ENCODE peak calls at places on chromosomes 3 and 15, in five cellular contexts. X, V, E, L and H are unnamed samples.

GRCh38 chr3:122691195-122691594 is 10.6 kb downstream of the PARP14 start:
- DNase-seq in X (peak; percentile 54), V (peak; percentile 29), E (peak; percentile 72), L (no peak), H (no peak)

GRCh38 chr3:71599416-71599815 is 15.9 kb upstream of the FOXP1 start:
- DNase-seq in X (peak; percentile 42), V (no peak), E (no peak), L (no peak), H (no peak)

GRCh38 chr15:58221591-58222241 is 83.5 kb downstream of the AQP9 start:
- DNase-seq in X (peak; percentile 53), V (no peak), E (peak; percentile 19), L (no peak), H (no peak)

GRCh38 chr15:69421498-69421897 is 7.3 kb downstream of the KIF23 start:
- DNase-seq in X (peak; percentile 18), V (no peak), E (no peak), L (no peak), H (no peak)

GRCh38 chr15:74179101-74179841 is 5.8 kb downstream of the ISLR start:
- DNase-seq in X (peak; percentile 98), V (peak; percentile 38), E (peak; percentile 59), L (peak; percentile 85), H (no peak)

GRCh38 chr3:181943285-181943684 is 231.6 kb downstream of the SOX2 start:
- DNase-seq in X (no peak), V (no peak), E (no peak), L (no peak), H (no peak)

GRCh38 chr3:34260266-34260990 is 462.0 kb downstream of the PDCD6IP start:
- DNase-seq in X (peak; percentile 55), V (peak; percentile 1), E (peak; percentile 45), L (peak; percentile 16), H (no peak)

GRCh38 chr15:101091080-101092017 is 160.5 kb downstream of the CHSY1 start:
- DNase-seq in X (peak; percentile 93), V (peak; percentile 24), E (peak; percentile 25), L (peak; percentile 58), H (no peak)

GRCh38 chr15:63983071-63983711 is 63.1 kb downstream of the DAPK2 start:
- DNase-seq in X (no peak), V (no peak), E (no peak), L (no peak), H (no peak)

GRCh38 chr15:64426845-64427465 is 33.4 kb upstream of the ZNF609 start:
- DNase-seq in X (peak; percentile 75), V (peak; percentile 13), E (peak; percentile 13), L (no peak), H (no peak)

GRCh38 chr3:194572131-194572789 is 61.0 kb downstream of the TMEM44 start:
- DNase-seq in X (peak; percentile 95), V (no peak), E (peak; percentile 75), L (peak; percentile 72), H (no peak)

GRCh38 chr3:139774570-139775302 is 97.0 kb upstream of the NMNAT3 start:
- DNase-seq in X (peak; percentile 33), V (no peak), E (peak; percentile 29), L (peak; percentile 20), H (no peak)

GRCh38 chr15:32852771-32853170 is 135.0 kb downstream of the GREM1 start:
- DNase-seq in X (no peak), V (no peak), E (no peak), L (no peak), H (no peak)

GRCh38 chr15:95105229-95105628 is 873.9 kb downstream of the MCTP2 start:
- DNase-seq in X (peak; percentile 6), V (no peak), E (no peak), L (no peak), H (no peak)

GRCh38 chr3:51777985-51778384 is 1.1 kb downstream of the IQCF6 start:
- DNase-seq in X (no peak), V (no peak), E (peak; percentile 58), L (peak; percentile 30), H (no peak)

GRCh38 chr3:34864011-34864410 is 775.3 kb upstream of the ARPP21 start:
- DNase-seq in X (peak; percentile 5), V (no peak), E (no peak), L (no peak), H (no peak)

GRCh38 chr3:32241100-32241499 is 2.6 kb downstream of the CMTM8 start:
- DNase-seq in X (no peak), V (no peak), E (no peak), L (no peak), H (no peak)

GRCh38 chr3:157040456-157040855 is 119.5 kb downstream of the CCNL1 start:
- DNase-seq in X (no peak), V (no peak), E (no peak), L (no peak), H (no peak)

GRCh38 chr3:56971816-56972215 is 88.6 kb upstream of the SPATA12 start:
- DNase-seq in X (no peak), V (no peak), E (no peak), L (no peak), H (no peak)

GRCh38 chr15:96130734-96131133 is 199.8 kb upstream of the NR2F2 start:
- DNase-seq in X (no peak), V (no peak), E (no peak), L (no peak), H (no peak)

GRCh38 chr15:64038878-64039277 is 7.4 kb downstream of the DAPK2 start:
- DNase-seq in X (no peak), V (no peak), E (no peak), L (no peak), H (no peak)

GRCh38 chr15:40828447-40829036 is at the start of gene PPP1R14D:
- DNase-seq in X (no peak), V (no peak), E (no peak), L (no peak), H (no peak)

GRCh38 chr3:39273119-39273518 is 6.7 kb downstream of the CX3CR1 start:
- DNase-seq in X (no peak), V (no peak), E (no peak), L (no peak), H (no peak)
- TF ChIP-seq CTCF in X (peak; percentile 28), V (peak; percentile 32), E (no peak), L (no peak), H (no peak)

DNA sequence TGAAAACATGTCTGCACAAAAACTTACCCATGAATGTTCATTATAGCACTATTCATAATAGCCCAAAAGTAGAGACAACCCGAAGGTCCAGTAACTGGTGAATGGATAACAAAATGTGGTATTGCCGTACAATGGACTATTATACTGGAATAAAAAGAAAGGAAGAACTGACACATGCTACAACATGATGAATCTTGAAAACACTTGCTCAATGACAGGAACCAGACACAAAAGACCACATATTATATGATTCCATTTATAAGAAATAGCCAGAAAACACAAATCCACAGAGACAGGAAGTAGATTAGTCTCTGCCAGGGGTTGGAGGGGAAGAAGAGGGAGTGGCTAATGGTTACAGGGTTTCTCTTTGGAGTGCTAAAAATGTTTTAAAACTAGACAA is 18.3 kb downstream of the SHC4 start:
- DNase-seq in X (peak; percentile 69), V (no peak), E (no peak), L (no peak), H (no peak)
- H3K27ac ChIP-seq in X (no peak overlapping the region), V (no peak overlapping the region), E (no peak overlapping the region), L (no peak overlapping the region), H (no peak overlapping the region)

GRCh38 chr3:159620873-159621272 is 367.8 kb upstream of the IL12A start:
- DNase-seq in X (peak; percentile 34), V (no peak), E (no peak), L (no peak), H (no peak)

GRCh38 chr3:159619341-159619885 is 369.2 kb upstream of the IL12A start:
- DNase-seq in X (peak; percentile 10), V (no peak), E (no peak), L (no peak), H (no peak)

GRCh38 chr3:159620281-159620680 is 368.4 kb upstream of the IL12A start:
- DNase-seq in X (no peak), V (no peak), E (no peak), L (no peak), H (no peak)

DNA sequence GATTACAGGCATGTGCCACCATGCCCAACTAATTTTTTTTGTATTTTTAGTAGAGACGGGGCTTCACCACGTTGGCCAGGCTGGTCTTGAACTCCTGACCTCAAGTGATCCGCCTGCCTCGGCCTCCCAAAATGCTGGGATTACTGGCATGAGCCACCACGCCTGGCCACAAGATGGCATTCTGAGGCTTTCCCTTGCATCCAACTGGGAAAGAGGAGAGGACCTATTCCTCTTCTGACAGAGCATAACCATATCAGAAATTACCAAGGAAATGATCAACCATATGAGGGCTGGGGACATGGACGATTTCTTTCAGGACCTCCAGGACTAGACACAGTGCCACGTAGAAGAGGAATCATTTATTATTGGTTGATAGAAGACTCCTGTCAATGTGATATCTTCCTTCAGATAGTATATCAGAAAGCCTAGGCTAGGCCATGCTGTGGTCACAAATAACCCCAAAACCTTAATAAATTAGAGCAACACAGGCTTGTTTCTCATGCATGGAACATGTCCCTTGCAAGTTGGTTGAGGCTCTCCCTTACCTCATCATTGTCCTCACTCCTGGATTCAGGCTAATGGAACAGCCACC is 372.3 kb upstream of the IL12A start:
- DNase-seq in X (peak; percentile 64), V (no peak), E (no peak), L (no peak), H (no peak)
- TF ChIP-seq CTCF in X (peak; percentile 61), V (peak; percentile 70), E (no peak), L (peak; percentile 44), H (no peak)

GRCh38 chr15:80581976-80582375 is 113.1 kb upstream of the ABHD17C start:
- DNase-seq in X (no peak), V (no peak), E (no peak), L (no peak), H (no peak)
- H3K27ac ChIP-seq in X (no peak overlapping the region), V (no peak overlapping the region), E (no peak overlapping the region), L (no peak overlapping the region), H (no peak overlapping the region)